ENCODE peak calls at places on chromosomes 2 and 18, in five cellular contexts. One of them, this sample, is unnamed.

GRCh38 chr2:4518596-4518995 is 815.2 kb downstream of the DCDC2C start:
- DNase-seq in HFFc6: no peak
- DNase-seq in activated T-cell treated with anti-CD3 and anti-CD28 coated beads, Interleukin-2, amount 50 U/mL, for 4 hours: no peak
- DNase-seq in stomach: no peak
- DNase-seq in OCI-LY7: no peak
- DNase-seq in this sample: no peak

GRCh38 chr18:7789853-7790552 is 222.9 kb downstream of the PTPRM start:
- DNase-seq in HFFc6: peak
- DNase-seq in activated T-cell treated with anti-CD3 and anti-CD28 coated beads, Interleukin-2, amount 50 U/mL, for 4 hours: no peak
- DNase-seq in stomach: peak
- DNase-seq in OCI-LY7: no peak
- DNase-seq in this sample: peak

GRCh38 chr2:117801826-117802225 is 12.7 kb upstream of the DDX18 start:
- DNase-seq in HFFc6: peak
- DNase-seq in activated T-cell treated with anti-CD3 and anti-CD28 coated beads, Interleukin-2, amount 50 U/mL, for 4 hours: no peak
- DNase-seq in stomach: no peak
- DNase-seq in OCI-LY7: no peak
- DNase-seq in this sample: no peak

GRCh38 chr2:46893231-46893943 is 22.2 kb downstream of the MCFD2 start:
- DNase-seq in HFFc6: no peak
- DNase-seq in activated T-cell treated with anti-CD3 and anti-CD28 coated beads, Interleukin-2, amount 50 U/mL, for 4 hours: no peak
- DNase-seq in stomach: no peak
- DNase-seq in OCI-LY7: no peak
- DNase-seq in this sample: peak

GRCh38 chr2:43057026-43057741 is 169.2 kb downstream of the ZFP36L2 start:
- DNase-seq in HFFc6: no peak
- DNase-seq in activated T-cell treated with anti-CD3 and anti-CD28 coated beads, Interleukin-2, amount 50 U/mL, for 4 hours: no peak
- DNase-seq in stomach: peak
- DNase-seq in OCI-LY7: no peak
- DNase-seq in this sample: no peak

GRCh38 chr2:60215295-60215990 is 338.0 kb downstream of the BCL11A start:
- DNase-seq in HFFc6: no peak
- DNase-seq in activated T-cell treated with anti-CD3 and anti-CD28 coated beads, Interleukin-2, amount 50 U/mL, for 4 hours: no peak
- DNase-seq in stomach: no peak
- DNase-seq in OCI-LY7: no peak
- DNase-seq in this sample: no peak

GRCh38 chr2:182049783-182050182 is 64.1 kb downstream of the PPP1R1C start:
- DNase-seq in HFFc6: no peak
- DNase-seq in activated T-cell treated with anti-CD3 and anti-CD28 coated beads, Interleukin-2, amount 50 U/mL, for 4 hours: no peak
- DNase-seq in stomach: no peak
- DNase-seq in OCI-LY7: no peak
- DNase-seq in this sample: no peak

GRCh38 chr18:74539289-74539688 is 5.0 kb downstream of the CNDP1 start:
- DNase-seq in HFFc6: no peak
- DNase-seq in activated T-cell treated with anti-CD3 and anti-CD28 coated beads, Interleukin-2, amount 50 U/mL, for 4 hours: no peak
- DNase-seq in stomach: peak
- DNase-seq in OCI-LY7: no peak
- DNase-seq in this sample: no peak

GRCh38 chr2:231614559-231615057 is 21.9 kb downstream of the TEX44 start:
- DNase-seq in HFFc6: no peak
- DNase-seq in activated T-cell treated with anti-CD3 and anti-CD28 coated beads, Interleukin-2, amount 50 U/mL, for 4 hours: peak
- DNase-seq in stomach: peak
- DNase-seq in OCI-LY7: peak
- DNase-seq in this sample: no peak

GRCh38 chr18:58785171-58785805 is 79.4 kb upstream of the ZNF532 start:
- DNase-seq in HFFc6: peak
- DNase-seq in activated T-cell treated with anti-CD3 and anti-CD28 coated beads, Interleukin-2, amount 50 U/mL, for 4 hours: no peak
- DNase-seq in stomach: peak
- DNase-seq in OCI-LY7: no peak
- DNase-seq in this sample: peak

GRCh38 chr2:178830451-178830850 is 23.2 kb upstream of the TTN start:
- DNase-seq in HFFc6: no peak
- DNase-seq in activated T-cell treated with anti-CD3 and anti-CD28 coated beads, Interleukin-2, amount 50 U/mL, for 4 hours: no peak
- DNase-seq in stomach: no peak
- DNase-seq in OCI-LY7: no peak
- DNase-seq in this sample: no peak

GRCh38 chr2:112733877-112734276 is 13.1 kb downstream of the NT5DC4 start:
- DNase-seq in HFFc6: no peak
- DNase-seq in activated T-cell treated with anti-CD3 and anti-CD28 coated beads, Interleukin-2, amount 50 U/mL, for 4 hours: no peak
- DNase-seq in stomach: no peak
- DNase-seq in OCI-LY7: no peak
- DNase-seq in this sample: no peak

GRCh38 chr2:35463805-35464596 is 891.6 kb upstream of the CRIM1 start:
- DNase-seq in HFFc6: no peak
- DNase-seq in activated T-cell treated with anti-CD3 and anti-CD28 coated beads, Interleukin-2, amount 50 U/mL, for 4 hours: no peak
- DNase-seq in stomach: no peak
- DNase-seq in OCI-LY7: no peak
- DNase-seq in this sample: no peak

GRCh38 chr2:24200799-24201198 is 25.9 kb downstream of the FAM228A start:
- DNase-seq in HFFc6: no peak
- DNase-seq in activated T-cell treated with anti-CD3 and anti-CD28 coated beads, Interleukin-2, amount 50 U/mL, for 4 hours: no peak
- DNase-seq in stomach: no peak
- DNase-seq in OCI-LY7: no peak
- DNase-seq in this sample: no peak

GRCh38 chr18:11665587-11665986 is 23.5 kb upstream of the GNAL start:
- DNase-seq in HFFc6: no peak
- DNase-seq in activated T-cell treated with anti-CD3 and anti-CD28 coated beads, Interleukin-2, amount 50 U/mL, for 4 hours: no peak
- DNase-seq in stomach: no peak
- DNase-seq in OCI-LY7: no peak
- DNase-seq in this sample: no peak

GRCh38 chr18:57439617-57439975 is 4.4 kb downstream of the ONECUT2 start:
- DNase-seq in HFFc6: no peak
- DNase-seq in activated T-cell treated with anti-CD3 and anti-CD28 coated beads, Interleukin-2, amount 50 U/mL, for 4 hours: no peak
- DNase-seq in stomach: no peak
- DNase-seq in OCI-LY7: no peak
- DNase-seq in this sample: no peak

GRCh38 chr2:3487931-3488554 is 31.3 kb downstream of the ADI1 start:
- DNase-seq in HFFc6: no peak
- DNase-seq in activated T-cell treated with anti-CD3 and anti-CD28 coated beads, Interleukin-2, amount 50 U/mL, for 4 hours: no peak
- DNase-seq in stomach: no peak
- DNase-seq in OCI-LY7: no peak
- DNase-seq in this sample: no peak

GRCh38 chr2:40716879-40717278 is 265.0 kb upstream of the SLC8A1 start:
- DNase-seq in HFFc6: peak
- DNase-seq in activated T-cell treated with anti-CD3 and anti-CD28 coated beads, Interleukin-2, amount 50 U/mL, for 4 hours: no peak
- DNase-seq in stomach: no peak
- DNase-seq in OCI-LY7: no peak
- DNase-seq in this sample: peak

GRCh38 chr2:80073134-80073561 is 231.4 kb downstream of the LRRTM1 start:
- DNase-seq in HFFc6: peak
- DNase-seq in activated T-cell treated with anti-CD3 and anti-CD28 coated beads, Interleukin-2, amount 50 U/mL, for 4 hours: no peak
- DNase-seq in stomach: no peak
- DNase-seq in OCI-LY7: peak
- DNase-seq in this sample: peak

GRCh38 chr18:13619505-13620205 is 106.7 kb downstream of the FAM210A start:
- DNase-seq in HFFc6: no peak
- DNase-seq in activated T-cell treated with anti-CD3 and anti-CD28 coated beads, Interleukin-2, amount 50 U/mL, for 4 hours: no peak
- DNase-seq in stomach: no peak
- DNase-seq in OCI-LY7: no peak
- DNase-seq in this sample: no peak

GRCh38 chr18:25815659-25816058 is 274.8 kb downstream of the SS18 start:
- DNase-seq in HFFc6: no peak
- DNase-seq in activated T-cell treated with anti-CD3 and anti-CD28 coated beads, Interleukin-2, amount 50 U/mL, for 4 hours: no peak
- DNase-seq in stomach: no peak
- DNase-seq in OCI-LY7: no peak
- DNase-seq in this sample: no peak

GRCh38 chr2:83104202-83104601 is 1354.9 kb downstream of the SUCLG1 start:
- DNase-seq in HFFc6: no peak
- DNase-seq in activated T-cell treated with anti-CD3 and anti-CD28 coated beads, Interleukin-2, amount 50 U/mL, for 4 hours: no peak
- DNase-seq in stomach: no peak
- DNase-seq in OCI-LY7: no peak
- DNase-seq in this sample: no peak

GRCh38 chr18:28161608-28162599 is 15.0 kb downstream of the CDH2 start:
- DNase-seq in HFFc6: peak
- DNase-seq in activated T-cell treated with anti-CD3 and anti-CD28 coated beads, Interleukin-2, amount 50 U/mL, for 4 hours: no peak
- DNase-seq in stomach: no peak
- DNase-seq in OCI-LY7: no peak
- DNase-seq in this sample: no peak

GRCh38 chr2:225233234-225233633 is 166.3 kb upstream of the NYAP2 start:
- DNase-seq in HFFc6: peak
- DNase-seq in activated T-cell treated with anti-CD3 and anti-CD28 coated beads, Interleukin-2, amount 50 U/mL, for 4 hours: no peak
- DNase-seq in stomach: no peak
- DNase-seq in OCI-LY7: no peak
- DNase-seq in this sample: no peak

GRCh38 chr2:176907341-176907740 is 305.3 kb upstream of the HNRNPA3 start:
- DNase-seq in HFFc6: no peak
- DNase-seq in activated T-cell treated with anti-CD3 and anti-CD28 coated beads, Interleukin-2, amount 50 U/mL, for 4 hours: no peak
- DNase-seq in stomach: no peak
- DNase-seq in OCI-LY7: no peak
- DNase-seq in this sample: no peak

GRCh38 chr2:168336786-168337388 is 89.5 kb upstream of the STK39 start:
- DNase-seq in HFFc6: no peak
- DNase-seq in activated T-cell treated with anti-CD3 and anti-CD28 coated beads, Interleukin-2, amount 50 U/mL, for 4 hours: peak
- DNase-seq in stomach: peak
- DNase-seq in OCI-LY7: peak
- DNase-seq in this sample: no peak

GRCh38 chr18:68494802-68495560 is 219.9 kb downstream of the TMX3 start:
- DNase-seq in HFFc6: peak
- DNase-seq in activated T-cell treated with anti-CD3 and anti-CD28 coated beads, Interleukin-2, amount 50 U/mL, for 4 hours: no peak
- DNase-seq in stomach: no peak
- DNase-seq in OCI-LY7: no peak
- DNase-seq in this sample: peak

GRCh38 chr2:132670104-132670960 is at the start of gene LYPD1:
- DNase-seq in HFFc6: no peak
- DNase-seq in activated T-cell treated with anti-CD3 and anti-CD28 coated beads, Interleukin-2, amount 50 U/mL, for 4 hours: no peak
- DNase-seq in stomach: no peak
- DNase-seq in OCI-LY7: no peak
- DNase-seq in this sample: no peak

GRCh38 chr2:240926516-240927389 is 20.6 kb downstream of the CROCC2 start:
- DNase-seq in HFFc6: no peak
- DNase-seq in activated T-cell treated with anti-CD3 and anti-CD28 coated beads, Interleukin-2, amount 50 U/mL, for 4 hours: peak
- DNase-seq in stomach: peak
- DNase-seq in OCI-LY7: no peak
- DNase-seq in this sample: peak

GRCh38 chr18:63182247-63182771 is 137.3 kb downstream of the BCL2 start:
- DNase-seq in HFFc6: no peak
- DNase-seq in activated T-cell treated with anti-CD3 and anti-CD28 coated beads, Interleukin-2, amount 50 U/mL, for 4 hours: no peak
- DNase-seq in stomach: no peak
- DNase-seq in OCI-LY7: no peak
- DNase-seq in this sample: no peak

GRCh38 chr18:4839639-4840038 is 357.4 kb downstream of the AKAIN1 start:
- DNase-seq in HFFc6: no peak
- DNase-seq in activated T-cell treated with anti-CD3 and anti-CD28 coated beads, Interleukin-2, amount 50 U/mL, for 4 hours: no peak
- DNase-seq in stomach: no peak
- DNase-seq in OCI-LY7: no peak
- DNase-seq in this sample: no peak

This sample was measured in fibroblast of pulmonary artery.